ENCODE peak calls at places on chromosomes 16 and 17, in four cellular contexts. X is heart right ventricle, S is AG04450, G is IMR-90. J is an unnamed sample.

GRCh38 chr17:79133986-79134385 is 59.4 kb downstream of the ENGASE start:
- DNase-seq in G (no peak), S (no peak), X (no peak), J (no peak)

GRCh38 chr16:72753883-72754282 is 294.0 kb downstream of the ZFHX3 start:
- DNase-seq in G (no peak), S (no peak), X (no peak), J (no peak)

GRCh38 chr16:58053682-58054005 is 28.1 kb downstream of the MMP15 start:
- DNase-seq in G (no peak), S (no peak), X (no peak), J (no peak)

GRCh38 chr17:74512041-74512440 is 19.2 kb downstream of the CD300LB start:
- DNase-seq in S (no peak), X (peak; percentile 44), G (no peak), J (no peak)

GRCh38 chr17:37538991-37539659 is 49.4 kb downstream of the DUSP14 start:
- DNase-seq in X (no peak), G (no peak), S (no peak), J (no peak)

GRCh38 chr17:319266-319665 is 33.3 kb downstream of the RPH3AL start:
- DNase-seq in S (no peak), G (no peak), X (no peak), J (no peak)

GRCh38 chr16:4052801-4053662 is 63.2 kb downstream of the ADCY9 start:
- DNase-seq in S (no peak), G (peak; percentile 81), X (peak; percentile 70), J (peak; percentile 87)

GRCh38 chr17:8384801-8385335 is 1.9 kb upstream of the RPL26 start:
- DNase-seq in X (no peak), S (peak; percentile 86), G (peak; percentile 93), J (peak; percentile 91)

GRCh38 chr16:3963203-3963602 is 82.7 kb upstream of the CREBBP start:
- DNase-seq in G (no peak), S (no peak), X (no peak), J (no peak)

GRCh38 chr17:67633751-67634191 is 84.0 kb upstream of the NOL11 start:
- DNase-seq in X (peak; percentile 23), S (no peak), G (peak; percentile 41), J (no peak)

GRCh38 chr16:30802971-30803370 is 16.0 kb upstream of the ZNF629 start:
- DNase-seq in G (no peak), X (no peak), S (no peak), J (no peak)

GRCh38 chr17:82097187-82097918 is 683 bp downstream of the FASN start:
- DNase-seq in X (no peak), G (peak; percentile 64), S (no peak), J (peak; percentile 71)

GRCh38 chr16:55444754-55445485 is 34.1 kb upstream of the MMP2 start:
- DNase-seq in S (no peak), X (peak; percentile 43), G (no peak), J (no peak)

GRCh38 chr16:59164461-59164860 is 430.3 kb upstream of the GOT2 start:
- DNase-seq in G (no peak), S (no peak), X (no peak), J (no peak)

GRCh38 chr16:5393070-5393469 is 295.5 kb upstream of the EEF2KMT start:
- DNase-seq in S (no peak), X (no peak), G (no peak), J (no peak)

GRCh38 chr16:48378836-48379235 is 6.4 kb downstream of the SIAH1 start:
- DNase-seq in S (no peak), G (no peak), X (no peak), J (peak; percentile 26)

GRCh38 chr16:2531696-2532493 is 687 bp upstream of the CEMP1 start:
- DNase-seq in S (peak; percentile 88), G (peak; percentile 95), X (peak; percentile 98), J (peak; percentile 97)

GRCh38 chr17:61005358-61005757 is 327.7 kb downstream of the BCAS3 start:
- DNase-seq in X (peak; percentile 24), S (no peak), G (no peak), J (peak; percentile 31)

GRCh38 chr17:74853669-74854068 is 6.0 kb downstream of the GRIN2C start:
- DNase-seq in S (no peak), G (no peak), X (no peak), J (no peak)

GRCh38 chr17:1484586-1485310 is 7.7 kb downstream of the MYO1C start:
- DNase-seq in S (no peak), G (no peak), X (peak; percentile 64), J (peak; percentile 69)

GRCh38 chr16:56632160-56632847 is at the start of gene MT1M:
- DNase-seq in X (peak; percentile 78), G (no peak), S (no peak), J (no peak)

GRCh38 chr17:33871720-33872535 is 383.2 kb upstream of the CCL2 start:
- DNase-seq in X (no peak), S (no peak), G (no peak), J (no peak)

GRCh38 chr16:13919330-13919682 is 648 bp upstream of the ERCC4 start:
- DNase-seq in S (no peak), X (no peak), G (peak; percentile 45), J (no peak)

GRCh38 chr17:64092952-64093451 is 36.9 kb downstream of the ERN1 start:
- DNase-seq in X (no peak), G (no peak), S (no peak), J (peak; percentile 82)

GRCh38 chr16:13864689-13865088 is 55.3 kb upstream of the ERCC4 start:
- DNase-seq in G (no peak), X (no peak), S (no peak), J (no peak)

GRCh38 chr17:6508519-6509294 is 47.6 kb downstream of the PITPNM3 start:
- DNase-seq in G (no peak), S (no peak), X (no peak), J (no peak)

GRCh38 chr16:23823475-23824407 is 12.0 kb upstream of the PRKCB start:
- DNase-seq in G (no peak), X (no peak), S (no peak), J (no peak)

GRCh38 chr17:39219647-39220154 is 6.0 kb downstream of the STAC2 start:
- DNase-seq in G (no peak), X (peak; percentile 63), S (no peak), J (no peak)

GRCh38 chr16:1825864-1826690 is 548 bp downstream of the HAGH start:
- DNase-seq in X (no peak), S (peak; percentile 8), G (peak; percentile 48), J (peak; percentile 64)

GRCh38 chr17:81002409-81003361 is 11.0 kb downstream of the CHMP6 start:
- DNase-seq in S (no peak), X (peak; percentile 72), G (peak; percentile 63), J (peak; percentile 65)

GRCh38 chr17:81002013-81002384 is 10.4 kb downstream of the CHMP6 start:
- DNase-seq in S (no peak), X (no peak), G (no peak), J (no peak)

GRCh38 chr17:81004336-81005015 is 12.8 kb downstream of the CHMP6 start:
- DNase-seq in S (no peak), X (no peak), G (no peak), J (no peak)

GRCh38 chr17:81000631-81001357 is 9.2 kb downstream of the CHMP6 start:
- DNase-seq in S (no peak), X (no peak), G (no peak), J (no peak)

DNA sequence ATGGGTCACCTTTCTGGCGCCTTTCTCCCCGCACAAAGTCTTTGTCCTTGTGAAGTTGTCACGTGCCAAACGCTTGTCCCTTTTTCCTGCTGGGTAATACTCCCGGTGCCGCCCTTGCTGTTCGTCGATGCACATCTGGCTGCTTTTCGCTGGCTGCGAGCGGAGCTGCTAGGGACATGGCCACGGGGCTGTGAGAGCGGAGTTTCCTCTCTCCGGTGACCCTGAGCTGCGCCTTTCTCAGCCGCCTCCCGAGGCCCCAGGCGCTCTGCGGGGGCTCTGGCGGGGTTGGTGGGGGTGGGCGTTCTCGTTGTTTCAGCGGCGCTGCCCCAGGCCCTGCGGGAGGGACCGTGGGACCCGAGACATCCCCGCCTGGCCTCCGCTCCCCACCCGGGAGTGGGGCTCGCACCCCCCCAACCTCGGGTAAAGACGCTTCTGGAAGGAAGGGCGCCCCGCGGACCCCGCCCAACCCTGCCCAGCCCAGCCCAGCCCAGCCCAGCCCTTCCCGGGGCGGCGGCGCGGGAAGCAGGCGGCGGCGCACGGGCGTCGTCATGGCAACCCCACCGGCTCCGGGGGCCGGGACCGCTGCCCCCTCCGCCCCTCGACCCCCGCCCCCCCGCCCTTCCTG is 12.2 kb downstream of the CHMP6 start:
- DNase-seq in X (no peak), G (no peak), S (no peak), J (peak; percentile 24)
- H3K4me3 ChIP-seq in X (peak overlapping the region; percentile 28), G (peak overlapping the region; percentile 6), S (peak overlapping the region; percentile 36), J (peak overlapping the region; percentile 40)

GRCh38 chr17:44414394-44415155 is 25.1 kb upstream of the ITGA2B start:
- DNase-seq in G (no peak), S (no peak), X (no peak), J (no peak)
- TF ChIP-seq CTCF in G (no peak), S (no peak), X (no peak), J (no peak)

DNA sequence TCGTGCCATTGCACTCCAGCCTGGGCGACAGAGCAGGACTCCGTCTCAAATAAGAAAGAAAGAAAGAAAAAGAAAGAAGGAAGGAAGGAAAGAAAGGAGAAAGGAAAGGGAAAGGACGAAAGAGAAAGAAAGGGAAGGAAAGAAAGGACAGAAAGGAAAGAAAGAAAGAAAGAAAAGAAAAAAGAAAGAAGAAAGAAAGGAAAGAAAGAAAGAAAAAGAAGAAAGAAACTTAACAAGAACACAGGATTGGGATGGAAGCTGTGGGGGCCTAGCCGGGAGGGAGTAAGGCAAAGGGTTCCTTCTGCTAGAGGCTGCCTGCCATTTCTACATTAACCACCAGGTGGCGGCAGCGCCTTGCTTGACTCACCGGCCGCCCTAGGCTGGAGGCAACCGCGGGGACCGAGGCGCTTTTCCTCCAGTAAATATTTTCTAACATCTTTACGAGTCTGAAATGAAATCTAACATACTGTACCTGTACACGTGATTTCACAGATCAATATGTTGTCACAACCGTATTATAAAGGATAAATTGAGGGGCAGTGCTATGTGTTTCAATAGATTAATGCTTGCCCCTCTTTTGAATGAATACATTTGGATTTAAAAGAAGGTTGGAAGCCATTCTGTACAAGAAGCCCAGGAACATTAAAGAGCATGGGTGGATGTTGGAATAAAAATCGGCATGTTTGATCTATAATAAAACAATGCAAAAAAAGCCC is 6.1 kb downstream of the GJD3 start:
- DNase-seq in X (peak; percentile 91), G (peak; percentile 80), S (peak; percentile 67), J (peak; percentile 87)
- H3K4me3 ChIP-seq in X (no peak overlapping the region), G (no peak overlapping the region), S (no peak overlapping the region), J (peak overlapping the region; percentile 32)

GRCh38 chr17:43445009-43445589 is 38.7 kb upstream of the DHX8 start:
- DNase-seq in X (no peak), S (no peak), G (no peak), J (no peak)
- TF ChIP-seq CTCF in X (no peak), S (no peak), G (no peak), J (no peak)